ENCODE peak calls at places on chromosomes 13 and 19, in four cellular contexts. C, R, E and D are unnamed samples.

GRCh38 chr13:53342623-53343022 is 314.0 kb downstream of the OLFM4 start:
- DNase-seq in C (no peak), R (no peak), E (no peak), D (no peak)

GRCh38 chr13:110625771-110626321 is 10.5 kb downstream of the NAXD start:
- DNase-seq in C (no peak), R (no peak), E (no peak), D (no peak)

GRCh38 chr19:44745386-44745831 is 3.1 kb upstream of the BCL3 start:
- DNase-seq in C (peak), R (peak), E (peak), D (peak)

GRCh38 chr13:60720590-60720989 is 323.6 kb downstream of the TDRD3 start:
- DNase-seq in C (no peak), R (no peak), E (peak), D (peak)

GRCh38 chr19:29379257-29379986 is 146.4 kb upstream of the VSTM2B start:
- DNase-seq in C (no peak), R (no peak), E (no peak), D (no peak)

GRCh38 chr13:35797946-35798345 is 321.5 kb upstream of the MAB21L1 start:
- DNase-seq in C (no peak), R (no peak), E (no peak), D (no peak)

GRCh38 chr19:47699360-47699917 is 13.8 kb upstream of the EHD2 start:
- DNase-seq in C (peak), R (no peak), E (no peak), D (no peak)

GRCh38 chr19:4517451-4518057 is 732 bp downstream of the PLIN4 start:
- DNase-seq in C (no peak), R (no peak), E (no peak), D (no peak)

GRCh38 chr19:43584484-43584883 is 8.9 kb downstream of the PINLYP start:
- DNase-seq in C (no peak), R (no peak), E (no peak), D (no peak)

GRCh38 chr19:48635966-48636858 is 967 bp downstream of the DBP start:
- DNase-seq in C (no peak), R (no peak), E (peak), D (no peak)

GRCh38 chr19:10543420-10544241 is at the start of gene ATG4D:
- DNase-seq in C (peak), R (peak), E (peak), D (peak)

GRCh38 chr19:33938821-33939220 is 142.2 kb downstream of the KCTD15 start:
- DNase-seq in C (no peak), R (no peak), E (no peak), D (no peak)

GRCh38 chr19:10544753-10545251 is 1.1 kb downstream of the ATG4D start:
- DNase-seq in C (no peak), R (no peak), E (no peak), D (no peak)